ENCODE peak calls at places on chromosomes 7 and 10, in ten cellular contexts. A is activated CD4-positive, alpha-beta T cell treated with anti-CD3 and anti-CD28 coated beads for 48 hours; V is nephron progenitor cell; E is cardiac muscle cell; G is midbrain; X is transverse colon; S is cardiac fibroblast; D is HFF-Myc; J is KBM-7; W is NCI-H1105. R is an unnamed sample.

GRCh38 chr10:79981673-79982485 is 33.0 kb upstream of the SFTPD start:
- DNase-seq in A (peak; percentile 40), V (peak; percentile 75), E (peak; percentile 68), G (peak; percentile 73), X (peak; percentile 52), S (peak; percentile 22), D (no peak), J (peak; percentile 57), W (peak; percentile 47), R (peak; percentile 57)

GRCh38 chr7:99002827-99003212 is 124.5 kb downstream of the TRRAP start:
- DNase-seq in A (no peak), V (no peak), E (no peak), G (no peak), X (no peak), S (no peak), D (no peak), J (no peak), W (no peak), R (no peak)

GRCh38 chr10:124447741-124448466 is 1.9 kb downstream of the NKX1-2 start:
- DNase-seq in A (peak; percentile 31), V (peak; percentile 44), E (no peak), G (no peak), X (no peak), S (no peak), D (no peak), J (no peak), W (peak; percentile 4), R (no peak)

GRCh38 chr7:28536259-28536658 is 123.9 kb downstream of the CREB5 start:
- DNase-seq in A (no peak), V (peak; percentile 30), E (peak; percentile 51), G (no peak), X (no peak), S (peak; percentile 34), D (no peak), J (no peak), W (no peak), R (peak; percentile 5)

GRCh38 chr10:131870831-131871672 is 29.8 kb upstream of the PPP2R2D start:
- DNase-seq in A (no peak), V (no peak), E (no peak), G (no peak), X (no peak), S (no peak), D (no peak), J (no peak), W (no peak), R (peak; percentile 15)

GRCh38 chr7:140677496-140677895 is 4.8 kb downstream of the ADCK2 start:
- DNase-seq in A (no peak), V (no peak), E (no peak), G (no peak), X (no peak), S (no peak), D (no peak), J (no peak), W (no peak), R (no peak)

GRCh38 chr7:117019786-117020604 is 66.7 kb downstream of the ST7 start:
- DNase-seq in A (no peak), V (peak; percentile 68), E (peak; percentile 95), G (peak; percentile 88), X (peak; percentile 37), S (peak; percentile 96), D (peak; percentile 60), J (no peak), W (peak; percentile 82), R (peak; percentile 75)

GRCh38 chr10:79055892-79056291 is 12.9 kb upstream of the ZMIZ1 start:
- DNase-seq in A (no peak), V (no peak), E (no peak), G (no peak), X (no peak), S (no peak), D (no peak), J (no peak), W (no peak), R (no peak)

GRCh38 chr10:120948889-120949382 is 97.8 kb downstream of the WDR11 start:
- DNase-seq in A (peak; percentile 79), V (peak; percentile 87), E (peak; percentile 83), G (peak; percentile 83), X (peak; percentile 69), S (peak; percentile 68), D (no peak), J (peak; percentile 78), W (no peak), R (peak; percentile 41)

GRCh38 chr10:106582291-106582690 is 582.2 kb downstream of the SORCS1 start:
- DNase-seq in A (no peak), V (no peak), E (peak; percentile 52), G (peak; percentile 72), X (no peak), S (peak; percentile 67), D (no peak), J (no peak), W (no peak), R (peak; percentile 50)

GRCh38 chr7:115910541-115911164 is 119.9 kb downstream of the TFEC start:
- DNase-seq in A (no peak), V (no peak), E (peak; percentile 53), G (peak; percentile 31), X (no peak), S (peak; percentile 52), D (peak; percentile 31), J (peak; percentile 86), W (peak; percentile 24), R (peak; percentile 45)

GRCh38 chr10:69406816-69407580 is 9.7 kb downstream of the TACR2 start:
- DNase-seq in A (no peak), V (no peak), E (peak; percentile 14), G (no peak), X (no peak), S (no peak), D (no peak), J (no peak), W (no peak), R (no peak)

GRCh38 chr10:90224791-90225566 is 523.6 kb downstream of the KIF20B start:
- DNase-seq in A (no peak), V (no peak), E (peak; percentile 73), G (no peak), X (no peak), S (peak; percentile 5), D (no peak), J (no peak), W (no peak), R (no peak)

GRCh38 chr10:99708428-99709010 is 23.4 kb downstream of the COX15 start:
- DNase-seq in A (no peak), V (no peak), E (no peak), G (no peak), X (no peak), S (no peak), D (no peak), J (no peak), W (no peak), R (no peak)

GRCh38 chr7:52537051-52537450 is 498.4 kb upstream of the POM121L12 start:
- DNase-seq in A (no peak), V (no peak), E (no peak), G (no peak), X (no peak), S (no peak), D (no peak), J (no peak), W (no peak), R (no peak)

R was measured in M059J.